ENCODE peak calls at places on chromosomes 3 and 15, in five cellular contexts. One of them, this sample, is unnamed.

GRCh38 chr15:80502782-80503181 is 98.6 kb downstream of the ARNT2 start:
- DNase-seq in neuronal stem cell: no peak
- DNase-seq in GM23248: no peak
- DNase-seq in HepG2: no peak
- DNase-seq in Karpas-422: no peak
- DNase-seq in this sample: no peak

GRCh38 chr3:39208463-39209055 is 16.2 kb upstream of the XIRP1 start:
- DNase-seq in neuronal stem cell: peak
- DNase-seq in Karpas-422: peak
- DNase-seq in HepG2: peak
- DNase-seq in GM23248: peak
- DNase-seq in this sample: no peak

GRCh38 chr15:43509002-43509922 is 8.1 kb upstream of the MAP1A start:
- DNase-seq in HepG2: peak
- DNase-seq in GM23248: peak
- DNase-seq in neuronal stem cell: no peak
- DNase-seq in Karpas-422: peak
- DNase-seq in this sample: no peak

GRCh38 chr3:65855370-65856100 is 183.2 kb downstream of the MAGI1 start:
- DNase-seq in neuronal stem cell: no peak
- DNase-seq in Karpas-422: no peak
- DNase-seq in GM23248: peak
- DNase-seq in HepG2: peak
- DNase-seq in this sample: peak

GRCh38 chr3:124780356-124780755 is 50.1 kb downstream of the UMPS start:
- DNase-seq in Karpas-422: no peak
- DNase-seq in neuronal stem cell: no peak
- DNase-seq in HepG2: no peak
- DNase-seq in GM23248: peak
- DNase-seq in this sample: no peak

GRCh38 chr3:98697225-98697624 is 65.9 kb upstream of the ST3GAL6 start:
- DNase-seq in Karpas-422: no peak
- DNase-seq in neuronal stem cell: no peak
- DNase-seq in HepG2: no peak
- DNase-seq in GM23248: no peak
- DNase-seq in this sample: no peak

GRCh38 chr15:25695875-25696760 is 167.0 kb downstream of the ATP10A start:
- DNase-seq in HepG2: no peak
- DNase-seq in GM23248: no peak
- DNase-seq in Karpas-422: no peak
- DNase-seq in neuronal stem cell: no peak
- DNase-seq in this sample: no peak

GRCh38 chr3:10952525-10952924 is 40.0 kb upstream of the SLC6A1 start:
- DNase-seq in neuronal stem cell: no peak
- DNase-seq in GM23248: no peak
- DNase-seq in HepG2: no peak
- DNase-seq in Karpas-422: no peak
- DNase-seq in this sample: no peak

GRCh38 chr3:31288641-31289100 is 244.1 kb upstream of the STT3B start:
- DNase-seq in GM23248: peak
- DNase-seq in HepG2: peak
- DNase-seq in neuronal stem cell: peak
- DNase-seq in Karpas-422: no peak
- DNase-seq in this sample: peak

GRCh38 chr3:106699093-106699492 is 678.1 kb upstream of the CCDC54 start:
- DNase-seq in neuronal stem cell: peak
- DNase-seq in HepG2: no peak
- DNase-seq in Karpas-422: no peak
- DNase-seq in GM23248: no peak
- DNase-seq in this sample: no peak

GRCh38 chr3:169624533-169624972 is 39.0 kb downstream of the MECOM start:
- DNase-seq in Karpas-422: no peak
- DNase-seq in GM23248: no peak
- DNase-seq in HepG2: no peak
- DNase-seq in neuronal stem cell: no peak
- DNase-seq in this sample: no peak

GRCh38 chr15:43241100-43241499 is 20.3 kb upstream of the EPB42 start:
- DNase-seq in Karpas-422: no peak
- DNase-seq in HepG2: no peak
- DNase-seq in GM23248: peak
- DNase-seq in neuronal stem cell: no peak
- DNase-seq in this sample: no peak

GRCh38 chr3:114809668-114810413 is 337.2 kb downstream of the ZBTB20 start:
- DNase-seq in HepG2: peak
- DNase-seq in GM23248: no peak
- DNase-seq in neuronal stem cell: no peak
- DNase-seq in Karpas-422: no peak
- DNase-seq in this sample: no peak

GRCh38 chr3:122952509-122952908 is 75.1 kb downstream of the SEMA5B start:
- DNase-seq in GM23248: peak
- DNase-seq in neuronal stem cell: no peak
- DNase-seq in Karpas-422: peak
- DNase-seq in HepG2: no peak
- DNase-seq in this sample: peak

GRCh38 chr3:107687182-107687581 is 164.4 kb downstream of the BBX start:
- DNase-seq in Karpas-422: no peak
- DNase-seq in GM23248: no peak
- DNase-seq in neuronal stem cell: no peak
- DNase-seq in HepG2: no peak
- DNase-seq in this sample: no peak

GRCh38 chr3:87206070-87206469 is 21.0 kb upstream of the CHMP2B start:
- DNase-seq in Karpas-422: no peak
- DNase-seq in neuronal stem cell: no peak
- DNase-seq in HepG2: peak
- DNase-seq in GM23248: peak
- DNase-seq in this sample: peak

GRCh38 chr3:102483556-102483955 is 48.7 kb downstream of the ZPLD1 start:
- DNase-seq in GM23248: no peak
- DNase-seq in HepG2: no peak
- DNase-seq in neuronal stem cell: no peak
- DNase-seq in Karpas-422: no peak
- DNase-seq in this sample: no peak

GRCh38 chr3:107676469-107677309 is 153.9 kb downstream of the BBX start:
- DNase-seq in HepG2: peak
- DNase-seq in GM23248: peak
- DNase-seq in Karpas-422: peak
- DNase-seq in neuronal stem cell: no peak
- DNase-seq in this sample: peak

GRCh38 chr3:15064299-15064834 is 748 bp downstream of the MRPS25 start:
- DNase-seq in GM23248: peak
- DNase-seq in Karpas-422: peak
- DNase-seq in HepG2: no peak
- DNase-seq in neuronal stem cell: no peak
- DNase-seq in this sample: no peak

GRCh38 chr3:26484140-26484539 is 138.4 kb upstream of the LRRC3B start:
- DNase-seq in GM23248: no peak
- DNase-seq in neuronal stem cell: peak
- DNase-seq in Karpas-422: no peak
- DNase-seq in HepG2: peak
- DNase-seq in this sample: no peak

GRCh38 chr3:66527253-66527652 is 26.4 kb upstream of the LRIG1 start:
- DNase-seq in HepG2: no peak
- DNase-seq in Karpas-422: peak
- DNase-seq in neuronal stem cell: no peak
- DNase-seq in GM23248: no peak
- DNase-seq in this sample: no peak

GRCh38 chr3:13041113-13041776 is 32.0 kb downstream of the IQSEC1 start:
- DNase-seq in neuronal stem cell: no peak
- DNase-seq in HepG2: no peak
- DNase-seq in Karpas-422: no peak
- DNase-seq in GM23248: no peak
- DNase-seq in this sample: no peak

GRCh38 chr3:72887723-72888545 is at the start of gene GXYLT2:
- DNase-seq in GM23248: peak
- DNase-seq in Karpas-422: peak
- DNase-seq in neuronal stem cell: peak
- DNase-seq in HepG2: peak
- DNase-seq in this sample: peak

GRCh38 chr3:143329567-143330164 is 210.1 kb downstream of the CHST2 start:
- DNase-seq in neuronal stem cell: no peak
- DNase-seq in GM23248: no peak
- DNase-seq in HepG2: peak
- DNase-seq in Karpas-422: no peak
- DNase-seq in this sample: no peak

GRCh38 chr3:123424321-123424998 is 24.4 kb downstream of the ADCY5 start:
- DNase-seq in neuronal stem cell: no peak
- DNase-seq in Karpas-422: no peak
- DNase-seq in HepG2: no peak
- DNase-seq in GM23248: no peak
- DNase-seq in this sample: no peak

GRCh38 chr3:177213806-177214528 is 16.7 kb upstream of the TBL1XR1 start:
- DNase-seq in Karpas-422: no peak
- DNase-seq in GM23248: peak
- DNase-seq in HepG2: no peak
- DNase-seq in neuronal stem cell: no peak
- DNase-seq in this sample: no peak
- H3K4me2 ChIP-seq in Karpas-422: no peak
- H3K4me2 ChIP-seq in GM23248: no peak
- H3K4me2 ChIP-seq in HepG2: peak
- H3K4me2 ChIP-seq in neuronal stem cell: no peak
- H3K4me2 ChIP-seq in this sample: no peak

GRCh38 chr15:69415381-69415780 is 1.2 kb downstream of the KIF23 start:
- DNase-seq in GM23248: peak
- DNase-seq in neuronal stem cell: no peak
- DNase-seq in Karpas-422: peak
- DNase-seq in HepG2: no peak
- DNase-seq in this sample: no peak

GRCh38 chr15:69414702-69415161 is 583 bp downstream of the KIF23 start:
- DNase-seq in neuronal stem cell: peak
- DNase-seq in HepG2: peak
- DNase-seq in Karpas-422: peak
- DNase-seq in GM23248: peak
- DNase-seq in this sample: peak

GRCh38 chr15:69412274-69412673 is 1.9 kb upstream of the KIF23 start:
- DNase-seq in neuronal stem cell: no peak
- DNase-seq in GM23248: no peak
- DNase-seq in HepG2: no peak
- DNase-seq in Karpas-422: no peak
- DNase-seq in this sample: no peak

GRCh38 chr15:69412701-69413100 is 1.4 kb upstream of the KIF23 start:
- DNase-seq in neuronal stem cell: no peak
- DNase-seq in HepG2: no peak
- DNase-seq in Karpas-422: no peak
- DNase-seq in GM23248: no peak
- DNase-seq in this sample: peak

DNA sequence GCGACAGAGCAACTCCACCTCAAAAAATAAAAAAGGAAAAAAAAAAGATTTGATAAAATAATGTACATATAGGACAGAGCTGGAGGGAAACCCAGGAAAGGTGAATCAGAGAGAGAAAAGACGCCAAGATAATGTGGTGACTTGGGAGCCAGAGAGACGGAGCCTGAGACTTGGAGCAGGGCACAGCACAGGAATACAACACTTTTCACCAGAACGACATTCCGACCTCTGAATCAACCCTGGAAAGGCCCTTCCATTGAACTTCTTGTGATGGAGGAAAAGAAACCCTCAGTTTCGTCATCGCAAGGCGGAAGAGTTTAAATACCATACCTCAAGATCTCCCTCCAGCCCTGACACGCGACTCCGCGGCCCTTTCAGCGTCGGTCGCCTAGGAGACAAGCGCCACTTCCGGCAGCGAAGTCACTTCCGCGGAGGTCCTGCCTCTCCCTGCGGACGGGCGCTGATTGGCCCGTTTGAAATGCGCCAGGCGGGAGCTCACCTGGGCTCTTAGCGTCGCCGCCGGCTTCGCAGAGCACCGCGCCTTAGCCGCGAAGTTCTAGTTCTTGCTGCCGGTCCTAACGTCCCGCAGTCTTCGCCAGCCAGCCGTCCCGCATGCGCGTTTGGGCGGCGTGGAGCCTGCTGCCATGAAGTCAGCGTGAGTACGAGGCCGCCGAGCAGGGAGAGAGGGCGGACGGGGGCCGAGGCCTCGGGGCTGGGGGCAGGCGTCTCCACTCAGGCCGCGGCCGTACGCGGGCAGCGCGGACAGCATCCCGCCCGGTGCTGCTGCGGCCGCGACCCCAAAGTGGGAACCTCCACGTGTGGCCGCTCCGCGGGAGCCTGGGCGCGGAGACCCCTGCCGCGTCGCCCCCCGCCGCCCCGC is at the start of gene KIF23:
- DNase-seq in GM23248: peak
- DNase-seq in HepG2: peak
- DNase-seq in neuronal stem cell: peak
- DNase-seq in Karpas-422: peak
- DNase-seq in this sample: peak
- H2AFZ ChIP-seq in GM23248: peak
- H2AFZ ChIP-seq in HepG2: peak
- H2AFZ ChIP-seq in neuronal stem cell: peak
- H2AFZ ChIP-seq in Karpas-422: peak
- H2AFZ ChIP-seq in this sample: peak

DNA sequence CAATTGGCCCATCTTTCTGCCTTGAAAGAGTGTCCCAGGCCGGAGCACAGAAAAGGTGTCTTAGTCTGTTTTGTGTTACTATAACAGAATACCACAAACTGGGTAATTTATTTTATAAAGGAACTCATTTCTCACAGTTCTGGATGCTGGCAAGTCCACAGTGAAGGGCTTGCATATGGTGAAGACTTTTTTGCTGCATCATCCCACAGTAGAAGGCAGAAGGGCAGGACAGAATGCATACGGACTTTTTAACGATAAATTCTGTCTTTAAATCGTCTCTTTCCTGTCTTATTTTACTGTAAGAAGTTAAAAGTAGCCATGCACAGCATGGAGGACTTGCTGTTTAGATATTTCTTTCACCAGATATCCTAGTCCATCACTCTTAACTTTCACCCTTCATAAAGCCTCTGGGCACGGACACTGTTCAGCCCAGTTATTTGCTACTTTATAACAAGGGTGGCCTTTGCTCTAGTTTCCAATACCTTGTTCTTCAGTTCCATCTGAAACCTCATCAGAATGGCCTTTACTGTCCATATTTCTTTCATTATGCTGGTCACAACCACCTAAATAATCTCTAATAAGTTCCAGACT is 10.3 kb upstream of the EIF1B start:
- DNase-seq in HepG2: no peak
- DNase-seq in GM23248: no peak
- DNase-seq in Karpas-422: no peak
- DNase-seq in neuronal stem cell: no peak
- DNase-seq in this sample: no peak
- H3K4me2 ChIP-seq in HepG2: no peak
- H3K4me2 ChIP-seq in GM23248: peak
- H3K4me2 ChIP-seq in Karpas-422: no peak
- H3K4me2 ChIP-seq in neuronal stem cell: no peak
- H3K4me2 ChIP-seq in this sample: no peak

DNA sequence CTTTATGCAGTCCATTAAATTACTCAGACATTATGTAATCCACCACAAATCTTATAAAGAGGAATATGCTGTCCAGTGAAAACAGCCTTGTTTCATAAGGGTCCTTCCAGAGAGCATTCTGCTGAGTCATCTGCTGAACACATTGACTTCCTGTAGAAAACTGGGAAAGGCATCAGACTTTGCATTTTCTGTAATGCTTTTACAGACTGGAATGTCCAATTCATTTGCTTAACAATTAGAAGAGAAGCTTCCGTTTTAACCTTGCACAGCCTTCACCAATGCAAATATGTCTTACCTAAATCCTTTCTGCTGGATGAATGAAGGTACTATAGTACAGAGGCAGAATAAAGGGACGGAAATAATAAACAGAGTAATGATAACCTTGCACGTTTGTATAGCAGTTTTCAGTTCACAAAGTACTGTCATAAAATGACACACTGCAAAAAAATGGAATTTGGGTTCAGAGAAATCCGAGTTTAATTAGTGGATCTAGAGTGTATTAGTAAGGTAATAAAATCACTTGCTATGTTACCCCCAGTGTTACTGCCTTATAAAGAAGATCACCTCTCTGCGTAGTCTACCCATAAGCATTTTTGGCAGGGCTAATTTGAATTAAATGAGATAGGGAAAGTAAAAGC is 301.5 kb downstream of the PYDC2 start:
- DNase-seq in Karpas-422: no peak
- DNase-seq in HepG2: peak
- DNase-seq in GM23248: peak
- DNase-seq in neuronal stem cell: no peak
- DNase-seq in this sample: no peak
- H2AFZ ChIP-seq in Karpas-422: no peak
- H2AFZ ChIP-seq in HepG2: no peak
- H2AFZ ChIP-seq in GM23248: peak
- H2AFZ ChIP-seq in neuronal stem cell: peak
- H2AFZ ChIP-seq in this sample: peak